ENCODE peak calls at places on chromosomes 2 and 18, in four cellular contexts. One of them, this sample, is unnamed.

GRCh38 chr2:46873632-46874068 is 42.0 kb downstream of the MCFD2 start:
- DNase-seq in astrocyte: peak; percentile 96
- DNase-seq in Panc1: peak; percentile 89
- DNase-seq in heart right ventricle: peak; percentile 67
- DNase-seq in this sample: no peak

GRCh38 chr2:239945751-239946569 is 79.2 kb downstream of the NDUFA10 start:
- DNase-seq in astrocyte: no peak
- DNase-seq in Panc1: no peak
- DNase-seq in heart right ventricle: no peak
- DNase-seq in this sample: no peak

GRCh38 chr2:240927390-240927781 is 21.2 kb downstream of the CROCC2 start:
- DNase-seq in astrocyte: no peak
- DNase-seq in Panc1: no peak
- DNase-seq in heart right ventricle: no peak
- DNase-seq in this sample: no peak

GRCh38 chr2:151771599-151772358 is 37.5 kb upstream of the NEB start:
- DNase-seq in astrocyte: peak; percentile 64
- DNase-seq in Panc1: no peak
- DNase-seq in heart right ventricle: peak; percentile 17
- DNase-seq in this sample: peak; percentile 75

GRCh38 chr18:11387880-11388279 is 221.5 kb upstream of the SLC35G4 start:
- DNase-seq in astrocyte: peak; percentile 12
- DNase-seq in Panc1: peak; percentile 2
- DNase-seq in heart right ventricle: peak; percentile 73
- DNase-seq in this sample: peak; percentile 34

GRCh38 chr18:80252136-80252535 is 4.8 kb upstream of the PARD6G start:
- DNase-seq in astrocyte: peak; percentile 62
- DNase-seq in Panc1: no peak
- DNase-seq in heart right ventricle: no peak
- DNase-seq in this sample: no peak

GRCh38 chr2:134139615-134140014 is 114.3 kb upstream of the MGAT5 start:
- DNase-seq in astrocyte: no peak
- DNase-seq in Panc1: no peak
- DNase-seq in heart right ventricle: peak; percentile 70
- DNase-seq in this sample: no peak

GRCh38 chr2:120926463-120927165 is 190.9 kb downstream of the GLI2 start:
- DNase-seq in astrocyte: no peak
- DNase-seq in Panc1: no peak
- DNase-seq in heart right ventricle: no peak
- DNase-seq in this sample: no peak

GRCh38 chr2:38460313-38460712 is 83.2 kb upstream of the ATL2 start:
- DNase-seq in astrocyte: no peak
- DNase-seq in Panc1: no peak
- DNase-seq in heart right ventricle: no peak
- DNase-seq in this sample: no peak

GRCh38 chr2:185610301-185610700 is 128.3 kb upstream of the FSIP2 start:
- DNase-seq in astrocyte: no peak
- DNase-seq in Panc1: no peak
- DNase-seq in heart right ventricle: no peak
- DNase-seq in this sample: no peak

GRCh38 chr2:185607943-185608342 is 130.7 kb upstream of the FSIP2 start:
- DNase-seq in astrocyte: no peak
- DNase-seq in Panc1: no peak
- DNase-seq in heart right ventricle: no peak
- DNase-seq in this sample: no peak

GRCh38 chr2:185608799-185609198 is 129.8 kb upstream of the FSIP2 start:
- DNase-seq in astrocyte: peak; percentile 6
- DNase-seq in Panc1: no peak
- DNase-seq in heart right ventricle: no peak
- DNase-seq in this sample: no peak
- TF ChIP-seq CTCF in astrocyte: peak; percentile 9
- TF ChIP-seq CTCF in Panc1: peak; percentile 24
- TF ChIP-seq CTCF in heart right ventricle: no peak
- TF ChIP-seq CTCF in this sample: no peak

GRCh38 chr18:10067670-10068659 is 154.1 kb downstream of the VAPA start:
- DNase-seq in astrocyte: no peak
- DNase-seq in Panc1: no peak
- DNase-seq in heart right ventricle: no peak
- DNase-seq in this sample: no peak
- TF ChIP-seq CTCF in astrocyte: no peak
- TF ChIP-seq CTCF in Panc1: no peak
- TF ChIP-seq CTCF in heart right ventricle: no peak
- TF ChIP-seq CTCF in this sample: no peak

GRCh38 chr18:32552421-32553030 is 81.8 kb upstream of the GAREM1 start:
- DNase-seq in astrocyte: peak; percentile 39
- DNase-seq in Panc1: peak; percentile 35
- DNase-seq in heart right ventricle: peak; percentile 53
- DNase-seq in this sample: peak; percentile 78
- TF ChIP-seq CTCF in astrocyte: peak; percentile 69
- TF ChIP-seq CTCF in Panc1: peak; percentile 67
- TF ChIP-seq CTCF in heart right ventricle: peak; percentile 62
- TF ChIP-seq CTCF in this sample: peak; percentile 65

GRCh38 chr2:191682148-191682547 is 4.2 kb downstream of the NABP1 start:
- DNase-seq in astrocyte: peak; percentile 49
- DNase-seq in Panc1: no peak
- DNase-seq in heart right ventricle: no peak
- DNase-seq in this sample: no peak
- TF ChIP-seq CTCF in astrocyte: no peak
- TF ChIP-seq CTCF in Panc1: no peak
- TF ChIP-seq CTCF in heart right ventricle: no peak
- TF ChIP-seq CTCF in this sample: no peak

GRCh38 chr2:8987413-8987812 is 16.1 kb downstream of the MBOAT2 start:
- DNase-seq in astrocyte: peak; percentile 77
- DNase-seq in Panc1: no peak
- DNase-seq in heart right ventricle: no peak
- DNase-seq in this sample: no peak

GRCh38 chr2:8985561-8986326 is 17.7 kb downstream of the MBOAT2 start:
- DNase-seq in astrocyte: peak; percentile 93
- DNase-seq in Panc1: no peak
- DNase-seq in heart right ventricle: no peak
- DNase-seq in this sample: no peak

GRCh38 chr2:8984152-8984551 is 19.3 kb downstream of the MBOAT2 start:
- DNase-seq in astrocyte: no peak
- DNase-seq in Panc1: no peak
- DNase-seq in heart right ventricle: no peak
- DNase-seq in this sample: no peak

GRCh38 chr2:8984855-8985254 is 18.6 kb downstream of the MBOAT2 start:
- DNase-seq in astrocyte: no peak
- DNase-seq in Panc1: no peak
- DNase-seq in heart right ventricle: no peak
- DNase-seq in this sample: no peak

DNA sequence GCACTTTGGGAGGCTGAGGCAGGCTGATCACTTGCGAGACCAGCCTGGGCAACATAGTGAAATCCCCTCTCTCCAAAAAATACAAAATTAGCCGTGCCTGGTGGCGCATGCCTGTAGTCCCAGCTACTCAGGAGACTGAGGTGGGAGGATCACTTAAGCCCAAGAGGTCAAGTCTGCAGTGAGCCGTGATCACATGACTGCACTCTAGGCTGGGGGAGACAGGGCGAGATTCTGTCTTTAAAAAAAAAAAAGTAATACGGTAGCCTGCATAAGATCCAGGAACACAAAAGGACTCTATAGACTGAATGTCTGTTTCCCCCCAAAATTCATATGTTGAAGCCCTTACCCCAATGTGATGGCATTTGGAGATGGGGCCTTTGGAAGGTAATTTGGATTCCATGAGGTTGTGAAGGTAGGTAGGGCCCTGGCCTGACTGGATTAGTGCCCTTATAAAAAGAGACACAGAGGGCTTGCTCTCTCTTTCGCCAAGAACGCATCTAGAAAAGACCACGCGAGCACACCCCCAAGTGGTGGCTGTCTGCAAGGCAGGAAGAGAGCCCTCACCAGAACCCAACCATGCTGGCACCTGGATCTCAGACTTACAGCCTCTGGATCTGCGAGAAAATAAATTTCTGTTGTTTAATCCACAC is 17.0 kb downstream of the MBOAT2 start:
- DNase-seq in astrocyte: no peak
- DNase-seq in Panc1: no peak
- DNase-seq in heart right ventricle: no peak
- DNase-seq in this sample: no peak
- TF ChIP-seq CTCF in astrocyte: peak; percentile 11
- TF ChIP-seq CTCF in Panc1: peak; percentile 65
- TF ChIP-seq CTCF in heart right ventricle: no peak
- TF ChIP-seq CTCF in this sample: peak; percentile 31

DNA sequence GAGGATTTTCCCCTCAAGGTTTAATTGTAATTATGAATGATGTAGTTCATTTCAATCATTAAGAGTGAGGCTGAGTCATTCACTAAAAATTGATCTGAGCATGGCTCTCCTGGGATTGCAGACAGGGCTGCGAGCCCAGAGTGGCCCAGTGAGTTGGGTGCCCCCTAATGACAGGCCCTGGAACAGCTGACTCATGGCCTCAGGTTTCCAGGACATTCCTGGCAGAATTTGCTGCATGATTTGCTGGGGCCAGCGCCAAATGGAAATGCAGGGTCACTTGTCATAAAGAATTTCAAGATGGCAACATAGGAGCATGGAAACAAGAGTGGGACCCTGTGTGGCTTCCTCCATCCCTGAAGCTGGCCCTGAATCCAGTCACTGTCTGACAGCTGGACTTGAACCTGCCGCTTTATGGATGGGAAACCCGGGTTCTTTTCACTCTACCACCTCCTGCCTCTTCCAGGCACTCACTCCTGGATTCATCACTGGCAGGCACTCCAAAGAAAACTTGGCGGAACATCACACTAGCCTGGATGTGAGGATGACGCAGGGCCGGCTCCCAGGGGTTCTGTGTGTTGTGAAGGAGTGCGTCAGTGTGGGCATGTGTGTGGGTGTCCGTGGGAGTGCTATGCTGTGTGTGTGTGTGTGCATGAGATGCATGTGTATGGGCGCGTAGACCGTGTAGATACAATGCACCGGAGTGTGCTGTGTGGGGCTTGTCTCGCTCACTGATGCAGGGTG is 15.2 kb downstream of the OTOF start:
- DNase-seq in astrocyte: peak; percentile 65
- DNase-seq in Panc1: no peak
- DNase-seq in heart right ventricle: no peak
- DNase-seq in this sample: peak; percentile 65
- TF ChIP-seq CTCF in astrocyte: peak; percentile 71
- TF ChIP-seq CTCF in Panc1: peak; percentile 71
- TF ChIP-seq CTCF in heart right ventricle: peak; percentile 10
- TF ChIP-seq CTCF in this sample: peak; percentile 38